ENCODE peak calls at places on chromosomes 12 and 14, in nine cellular contexts. One of them, this sample, is unnamed.

GRCh38 chr14:61461808-61462275 is 140.5 kb downstream of the PRKCH start:
- DNase-seq in LoVo: peak; percentile 66
- DNase-seq in NCI-H1105 treated with DMSO at 0.1 percent for 48 hours: peak; percentile 71
- DNase-seq in SW480: peak; percentile 59
- DNase-seq in aorta: no peak
- DNase-seq in GM04504: peak; percentile 59
- DNase-seq in choroid plexus epithelial cell: peak; percentile 89
- DNase-seq in AG04450: peak; percentile 64
- DNase-seq in left ventricle myocardium inferior: no peak
- DNase-seq in this sample: peak; percentile 90

GRCh38 chr14:101960225-101960624 is 4.1 kb upstream of the DYNC1H1 start:
- DNase-seq in LoVo: peak; percentile 20
- DNase-seq in NCI-H1105 treated with DMSO at 0.1 percent for 48 hours: no peak
- DNase-seq in SW480: no peak
- DNase-seq in aorta: no peak
- DNase-seq in GM04504: no peak
- DNase-seq in choroid plexus epithelial cell: no peak
- DNase-seq in AG04450: no peak
- DNase-seq in left ventricle myocardium inferior: no peak
- DNase-seq in this sample: no peak

GRCh38 chr12:70393787-70394519 is 27.9 kb downstream of the KCNMB4 start:
- DNase-seq in LoVo: no peak
- DNase-seq in NCI-H1105 treated with DMSO at 0.1 percent for 48 hours: no peak
- DNase-seq in SW480: no peak
- DNase-seq in aorta: no peak
- DNase-seq in GM04504: peak; percentile 10
- DNase-seq in choroid plexus epithelial cell: peak; percentile 46
- DNase-seq in AG04450: no peak
- DNase-seq in left ventricle myocardium inferior: no peak
- DNase-seq in this sample: no peak

GRCh38 chr12:43277630-43278267 is 274.3 kb downstream of the ADAMTS20 start:
- DNase-seq in LoVo: no peak
- DNase-seq in NCI-H1105 treated with DMSO at 0.1 percent for 48 hours: no peak
- DNase-seq in SW480: no peak
- DNase-seq in aorta: no peak
- DNase-seq in GM04504: no peak
- DNase-seq in choroid plexus epithelial cell: peak; percentile 67
- DNase-seq in AG04450: peak; percentile 55
- DNase-seq in left ventricle myocardium inferior: no peak
- DNase-seq in this sample: no peak

GRCh38 chr12:123444396-123445026 is 8.0 kb upstream of the RILPL2 start:
- DNase-seq in LoVo: no peak
- DNase-seq in NCI-H1105 treated with DMSO at 0.1 percent for 48 hours: no peak
- DNase-seq in SW480: no peak
- DNase-seq in aorta: no peak
- DNase-seq in GM04504: no peak
- DNase-seq in choroid plexus epithelial cell: peak; percentile 77
- DNase-seq in AG04450: no peak
- DNase-seq in left ventricle myocardium inferior: no peak
- DNase-seq in this sample: no peak

GRCh38 chr14:91749857-91750256 is 18.0 kb upstream of the CATSPERB start:
- DNase-seq in LoVo: no peak
- DNase-seq in NCI-H1105 treated with DMSO at 0.1 percent for 48 hours: no peak
- DNase-seq in SW480: no peak
- DNase-seq in aorta: no peak
- DNase-seq in GM04504: no peak
- DNase-seq in choroid plexus epithelial cell: no peak
- DNase-seq in AG04450: no peak
- DNase-seq in left ventricle myocardium inferior: no peak
- DNase-seq in this sample: no peak

GRCh38 chr12:1350055-1350933 is 244.1 kb downstream of the FBXL14 start:
- DNase-seq in LoVo: peak; percentile 82
- DNase-seq in NCI-H1105 treated with DMSO at 0.1 percent for 48 hours: no peak
- DNase-seq in SW480: peak; percentile 92
- DNase-seq in aorta: no peak
- DNase-seq in GM04504: peak; percentile 89
- DNase-seq in choroid plexus epithelial cell: peak; percentile 95
- DNase-seq in AG04450: peak; percentile 53
- DNase-seq in left ventricle myocardium inferior: no peak
- DNase-seq in this sample: no peak

GRCh38 chr12:6952121-6952859 is 1.1 kb downstream of the PTPN6 start:
- DNase-seq in LoVo: no peak
- DNase-seq in NCI-H1105 treated with DMSO at 0.1 percent for 48 hours: no peak
- DNase-seq in SW480: no peak
- DNase-seq in aorta: peak; percentile 46
- DNase-seq in GM04504: no peak
- DNase-seq in choroid plexus epithelial cell: no peak
- DNase-seq in AG04450: no peak
- DNase-seq in left ventricle myocardium inferior: peak; percentile 12
- DNase-seq in this sample: no peak

GRCh38 chr12:10140001-10140400 is 10.0 kb upstream of the CLEC7A start:
- DNase-seq in LoVo: peak; percentile 44
- DNase-seq in NCI-H1105 treated with DMSO at 0.1 percent for 48 hours: peak; percentile 67
- DNase-seq in SW480: peak; percentile 65
- DNase-seq in aorta: no peak
- DNase-seq in GM04504: peak; percentile 42
- DNase-seq in choroid plexus epithelial cell: peak; percentile 87
- DNase-seq in AG04450: no peak
- DNase-seq in left ventricle myocardium inferior: no peak
- DNase-seq in this sample: peak; percentile 11

GRCh38 chr14:46820291-46820690 is 168.7 kb upstream of the RPL10L start:
- DNase-seq in LoVo: no peak
- DNase-seq in NCI-H1105 treated with DMSO at 0.1 percent for 48 hours: no peak
- DNase-seq in SW480: no peak
- DNase-seq in aorta: peak; percentile 36
- DNase-seq in GM04504: no peak
- DNase-seq in choroid plexus epithelial cell: no peak
- DNase-seq in AG04450: no peak
- DNase-seq in left ventricle myocardium inferior: no peak
- DNase-seq in this sample: no peak

This sample was measured in DMS79 treated with DMSO at 0.1 percent for 48 hours.